ENCODE peak calls at places on chromosomes 13 and 19, in six cellular contexts. M is central memory CD8-positive, alpha-beta T cell; T is naive thymus-derived CD4-positive, alpha-beta T cell; S is stimulated activated effector memory CD8-positive, alpha-beta T cell treated with anti-CD3 and anti-CD28 coated beads, Interleukin-12 subunit alpha, Interleukin-12 subunit beta, amount 100 ng/mL, for 72 hours; V is GM20000; L is A549. I is an unnamed sample.

GRCh38 chr13:43304945-43305344 is 281.6 kb downstream of the DNAJC15 start:
- DNase-seq in M (no peak), T (no peak), S (no peak), V (no peak), L (no peak), I (no peak)

GRCh38 chr19:898663-899062 is 5.4 kb downstream of the RNU6-9 start:
- DNase-seq in M (no peak), T (no peak), S (no peak), V (no peak), L (no peak), I (peak; percentile 83)

GRCh38 chr19:49438261-49438660 is 3.1 kb downstream of the SLC17A7 start:
- DNase-seq in M (no peak), T (no peak), S (no peak), V (no peak), L (no peak), I (peak; percentile 58)

GRCh38 chr19:3458229-3458555 is 22.1 kb downstream of the SMIM24 start:
- DNase-seq in M (no peak), T (no peak), S (no peak), V (no peak), L (no peak), I (no peak)

GRCh38 chr19:15841875-15842569 is 26.6 kb upstream of the OR10H1 start:
- DNase-seq in M (no peak), T (no peak), S (no peak), V (no peak), L (peak; percentile 13), I (no peak)

GRCh38 chr13:48977973-48978372 is 2.3 kb downstream of the FNDC3A start:
- DNase-seq in M (no peak), T (no peak), S (no peak), V (peak; percentile 24), L (no peak), I (no peak)

GRCh38 chr19:2084993-2085720 is 11.0 kb downstream of the MOB3A start:
- DNase-seq in M (peak; percentile 81), T (peak; percentile 97), S (peak; percentile 88), V (peak; percentile 87), L (no peak), I (peak; percentile 49)

GRCh38 chr13:23921451-23921888 is 24.2 kb upstream of the C1QTNF9B start:
- DNase-seq in M (no peak), T (no peak), S (peak; percentile 11), V (peak; percentile 44), L (no peak), I (peak; percentile 54)

GRCh38 chr13:26679411-26679810 is 81.2 kb downstream of the GPR12 start:
- DNase-seq in M (no peak), T (no peak), S (no peak), V (no peak), L (no peak), I (no peak)

GRCh38 chr19:35030257-35031071 is at the start of gene SCN1B:
- DNase-seq in M (no peak), T (peak; percentile 29), S (peak; percentile 51), V (peak; percentile 76), L (peak; percentile 91), I (peak; percentile 70)

I was measured in Ammon's horn.